ENCODE peak calls at places on chromosomes 16 and 17, in six cellular contexts. T is tibial nerve; N is DND-41; S is CD4-positive, alpha-beta memory T cell; Z is breast epithelium; Y is Peyer's patch. X is an unnamed sample. For H3K4me1, the result is how much of the 10 kb centered on the place peaks cover.

GRCh38 chr16:83933885-83934683 is 19.0 kb upstream of the OSGIN1 start:
- DNase-seq in S (no peak), Z (no peak), N (no peak), T (no peak), Y (no peak), X (no peak)

GRCh38 chr17:58624751-58625150 is 67.1 kb downstream of the TEX14 start:
- DNase-seq in Y (no peak), N (no peak), Z (no peak), S (no peak), T (no peak), X (no peak)

GRCh38 chr16:76265434-76266045 is 11.7 kb upstream of the CNTNAP4 start:
- DNase-seq in T (no peak), Y (no peak), S (no peak), N (peak), Z (no peak), X (peak)

GRCh38 chr17:80559688-80560290 is 15.2 kb downstream of the RPTOR start:
- DNase-seq in Z (no peak), T (no peak), S (no peak), Y (no peak), N (no peak), X (no peak)

GRCh38 chr17:50931003-50931878 is 65.1 kb upstream of the TOB1 start:
- DNase-seq in T (peak), Y (peak), S (peak), Z (no peak), N (no peak), X (peak)

GRCh38 chr16:53465606-53466290 is 31.5 kb downstream of the RBL2 start:
- DNase-seq in S (no peak), T (no peak), Y (no peak), N (no peak), Z (no peak), X (no peak)

GRCh38 chr17:49834118-49834743 is 13.6 kb downstream of the TAC4 start:
- DNase-seq in Z (no peak), S (no peak), T (no peak), N (no peak), Y (no peak), X (no peak)

GRCh38 chr17:77877019-77877418 is 81.5 kb upstream of the TNRC6C start:
- DNase-seq in Z (no peak), S (no peak), Y (no peak), T (no peak), N (peak), X (no peak)

GRCh38 chr16:87119748-87120147 is 197.4 kb downstream of the C16orf95 start:
- DNase-seq in Y (no peak), T (no peak), N (no peak), Z (no peak), S (no peak), X (no peak)

GRCh38 chr17:4800462-4801185 is 1.5 kb downstream of the C17orf114 start:
- DNase-seq in Y (no peak), Z (no peak), S (no peak), N (no peak), T (no peak), X (no peak)

GRCh38 chr17:47276868-47277267 is 23.2 kb downstream of the ITGB3 start:
- DNase-seq in N (no peak), S (no peak), Y (no peak), Z (peak), T (peak), X (no peak)

GRCh38 chr17:39617446-39618251 is 9.1 kb upstream of the PPP1R1B start:
- DNase-seq in N (peak), Y (peak), S (peak), Z (peak), T (peak), X (peak)

GRCh38 chr17:14070344-14071007 is 1.2 kb downstream of the COX10 start:
- DNase-seq in T (no peak), S (no peak), N (no peak), Z (no peak), Y (no peak), X (no peak)

GRCh38 chr16:20760346-20760745 is 3.5 kb upstream of the ACSM3 start:
- DNase-seq in S (no peak), N (no peak), Y (no peak), T (no peak), Z (no peak), X (no peak)

GRCh38 chr17:76598004-76598439 is 12.4 kb upstream of the ST6GALNAC2 start:
- DNase-seq in Z (no peak), Y (no peak), S (no peak), T (no peak), N (no peak), X (no peak)

GRCh38 chr16:78503501-78504110 is 404.2 kb downstream of the WWOX start:
- DNase-seq in N (peak), S (peak), T (peak), Y (peak), Z (no peak), X (peak)

GRCh38 chr17:62696256-62696655 is 68.8 kb downstream of the MRC2 start:
- DNase-seq in S (no peak), Z (no peak), N (no peak), Y (no peak), T (no peak), X (no peak)

GRCh38 chr16:24700549-24701392 is 28.7 kb upstream of the TNRC6A start:
- DNase-seq in Z (peak), N (no peak), Y (peak), S (no peak), T (peak), X (no peak)

GRCh38 chr17:670286-670685 is 44.4 kb downstream of the VPS53 start:
- DNase-seq in Y (no peak), N (no peak), S (no peak), T (no peak), Z (no peak), X (no peak)

GRCh38 chr17:10879110-10879509 is 41.2 kb upstream of the PIRT start:
- DNase-seq in N (no peak), Z (no peak), S (no peak), T (no peak), Y (no peak), X (no peak)

DNA sequence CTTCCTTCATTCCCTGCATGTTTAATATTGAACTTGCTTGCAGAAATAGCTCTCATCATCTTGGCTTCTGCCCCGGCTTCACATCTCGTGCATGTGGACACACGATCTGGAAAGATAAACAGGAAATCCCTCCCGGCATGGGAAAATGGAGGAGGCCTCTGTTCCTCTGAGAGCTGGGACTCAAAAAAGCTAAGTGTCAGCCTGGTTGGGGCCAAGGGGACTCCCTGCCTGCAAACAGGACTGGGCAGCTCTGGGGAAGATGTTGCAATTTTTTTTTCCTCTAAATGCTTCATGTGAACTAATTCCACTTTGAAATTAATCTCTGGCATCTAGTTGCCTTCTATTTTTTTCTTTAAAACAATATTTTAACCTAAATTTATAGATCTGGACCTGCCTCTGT is 24.8 kb downstream of the ITPRIPL2 start:
- DNase-seq in N (no peak), T (peak), S (no peak), Z (peak), Y (peak), X (no peak)
- H3K4me1 ChIP-seq in N (under half), T (half or more), S (under half), Z (under half), Y (under half), X (under half)

DNA sequence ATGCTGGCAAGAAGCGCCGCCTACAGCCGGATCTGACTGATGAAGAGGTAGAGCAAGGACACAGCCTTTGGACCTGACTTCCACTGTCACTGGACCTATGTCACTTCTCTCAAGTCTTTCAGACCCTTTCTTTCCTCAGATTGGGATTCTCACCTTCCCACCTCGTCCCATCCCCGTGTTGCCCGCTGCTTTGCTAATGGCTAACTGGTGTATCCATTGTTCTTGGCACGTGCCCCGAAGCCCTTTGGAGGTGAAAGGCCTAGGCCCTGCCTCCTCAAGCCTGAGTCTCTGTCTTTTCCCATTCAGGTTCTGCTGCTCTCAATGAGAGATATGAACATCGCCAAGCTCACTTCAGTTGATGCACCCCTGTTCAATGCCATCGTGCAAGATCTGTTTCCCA is 53.3 kb upstream of the KDM6B start:
- DNase-seq in Z (no peak), T (no peak), N (no peak), Y (no peak), S (no peak), X (no peak)
- H3K4me1 ChIP-seq in Z (under half), T (under half), N (under half), Y (under half), S (under half), X (under half)

GRCh38 chr17:64016248-64016784 is 4.1 kb downstream of the ICAM2 start:
- DNase-seq in S (no peak), N (peak), Z (no peak), Y (peak), T (no peak), X (no peak)
- H3K4me1 ChIP-seq in S (half or more), N (half or more), Z (under half), Y (under half), T (under half), X (half or more)

DNA sequence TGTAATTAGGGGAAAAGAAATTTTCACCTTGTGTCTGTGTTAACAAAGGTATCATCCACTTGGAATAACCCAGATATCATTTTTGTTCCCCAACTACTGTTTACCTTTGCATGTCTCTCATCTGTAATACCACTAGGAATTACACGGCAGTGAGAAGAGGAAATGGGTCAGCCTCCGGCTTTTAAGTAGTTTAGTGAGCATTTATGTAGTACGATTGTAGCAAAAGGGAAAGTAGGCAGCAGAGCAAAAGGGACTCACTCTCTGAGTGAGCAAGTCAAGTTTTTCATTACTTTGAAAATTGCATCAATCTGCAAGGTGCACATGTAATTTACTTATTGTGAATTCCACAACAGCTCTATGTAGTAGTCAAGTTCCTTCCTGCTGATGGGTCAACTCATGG is 11.2 kb downstream of the PHF12 start:
- DNase-seq in Z (no peak), S (no peak), N (no peak), Y (no peak), T (no peak), X (no peak)
- H3K4me1 ChIP-seq in Z (under half), S (half or more), N (under half), Y (under half), T (half or more), X (half or more)

X was measured in CD4-positive, CD25-positive, alpha-beta regulatory T cell.